ENCODE peak calls at places on chromosome 18, in eight cellular contexts. R, P, D, H, Z, T, F and M are unnamed samples.

GRCh38 chr18:45664824-45665763 is 49.8 kb downstream of the SLC14A2 start:
- DNase-seq in R (peak; percentile 41), P (peak; percentile 53), D (peak; percentile 32), H (peak; percentile 75), Z (peak; percentile 66), T (peak; percentile 73), F (peak; percentile 25), M (peak; percentile 82)

GRCh38 chr18:53380063-53380639 is 844.3 kb downstream of the MBD2 start:
- DNase-seq in R (no peak), P (no peak), D (peak; percentile 59), H (peak; percentile 54), Z (no peak), T (no peak), F (no peak), M (peak; percentile 5)

GRCh38 chr18:23260932-23261590 is 125.8 kb downstream of the CABLES1 start:
- DNase-seq in R (no peak), P (no peak), D (no peak), H (no peak), Z (no peak), T (peak; percentile 51), F (no peak), M (no peak)

GRCh38 chr18:24651472-24651871 is 191.0 kb downstream of the HRH4 start:
- DNase-seq in R (no peak), P (no peak), D (no peak), H (no peak), Z (no peak), T (no peak), F (no peak), M (no peak)

GRCh38 chr18:35610089-35610488 is 28.5 kb downstream of the GALNT1 start:
- DNase-seq in R (no peak), P (no peak), D (no peak), H (no peak), Z (no peak), T (no peak), F (no peak), M (no peak)

GRCh38 chr18:65592419-65592818 is 158.4 kb upstream of the CDH7 start:
- DNase-seq in R (no peak), P (no peak), D (no peak), H (no peak), Z (no peak), T (no peak), F (no peak), M (peak; percentile 8)

GRCh38 chr18:634551-635045 is 22.9 kb upstream of the TYMS start:
- DNase-seq in R (no peak), P (no peak), D (peak; percentile 98), H (no peak), Z (no peak), T (no peak), F (no peak), M (peak; percentile 46)

GRCh38 chr18:47574966-47575365 is 323.5 kb upstream of the SKOR2 start:
- DNase-seq in R (no peak), P (no peak), D (no peak), H (no peak), Z (no peak), T (no peak), F (no peak), M (no peak)

DNA sequence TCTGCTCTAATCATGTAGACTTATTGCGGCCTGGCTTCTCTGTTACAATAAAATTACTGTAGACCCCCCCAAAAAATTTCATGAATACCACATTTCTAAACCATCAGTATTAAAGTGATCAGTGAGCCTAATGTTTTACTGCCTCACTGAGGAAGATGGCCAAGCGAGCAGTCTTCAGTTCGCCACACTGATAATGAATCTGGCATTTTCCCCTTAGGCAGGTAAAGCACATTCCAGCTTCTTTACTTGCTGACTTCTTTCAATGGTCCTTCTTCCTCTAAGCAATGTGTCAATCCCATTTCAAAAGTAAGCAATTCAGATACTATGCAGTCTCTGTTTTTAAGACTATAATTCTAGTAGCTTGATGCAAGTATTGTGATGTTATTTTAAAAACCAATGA is 137.6 kb downstream of the LAMA1 start:
- DNase-seq in R (no peak), P (no peak), D (no peak), H (no peak), Z (no peak), T (no peak), F (no peak), M (no peak)
- H3K36me3 ChIP-seq in R (no peaks in the 10 kb centered on the region), P (no peaks in the 10 kb centered on the region), D (no peaks in the 10 kb centered on the region), H (peaks cover 21% of the 10 kb centered on the region), Z (no peaks in the 10 kb centered on the region), T (no peaks in the 10 kb centered on the region), F (no peaks in the 10 kb centered on the region), M (peaks cover 1% of the 10 kb centered on the region)

DNA sequence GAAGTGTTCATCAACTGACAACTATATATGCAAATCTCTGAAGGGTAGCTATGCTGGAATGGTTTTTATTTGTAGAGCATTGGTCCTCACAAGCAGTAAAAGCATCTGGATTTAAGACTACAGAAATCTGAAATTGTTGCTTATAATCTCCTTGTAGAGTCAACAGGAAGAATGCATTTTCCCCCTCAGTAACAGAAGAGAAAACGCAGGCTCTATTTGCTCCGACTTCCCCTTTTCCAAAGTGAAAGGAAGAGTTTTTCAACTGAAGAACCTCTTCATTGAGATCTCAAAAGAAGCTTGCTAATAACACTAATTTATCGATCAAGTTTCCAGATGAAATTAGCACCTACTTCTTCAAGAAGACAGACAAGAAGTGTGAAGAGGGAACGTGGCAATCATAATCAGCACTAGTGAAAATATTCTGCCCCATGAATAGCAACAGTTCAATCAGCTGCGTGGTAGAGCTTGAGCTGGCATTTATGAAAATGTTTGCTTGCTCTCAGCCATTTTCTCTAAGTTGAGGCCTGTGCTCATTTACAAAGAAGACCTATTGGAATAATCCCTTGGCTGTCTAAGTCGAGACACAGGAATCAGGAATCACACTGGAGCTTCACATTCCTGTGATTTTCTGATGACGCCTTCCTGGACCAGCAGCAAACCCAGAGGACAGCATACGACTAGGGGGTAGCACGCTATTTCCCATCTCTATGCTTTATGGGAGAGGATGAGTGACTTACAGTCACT is 43.7 kb downstream of the TGIF1 start:
- DNase-seq in R (no peak), P (no peak), D (no peak), H (no peak), Z (no peak), T (no peak), F (no peak), M (peak; percentile 41)
- H3K4me3 ChIP-seq in R (no peak overlapping the region), P (no peak overlapping the region), D (peak overlapping the region; percentile 30), H (no peak overlapping the region), Z (no peak overlapping the region), T (no peak overlapping the region), F (no peak overlapping the region), M (no peak overlapping the region)

GRCh38 chr18:76441002-76441667 is 53.9 kb downstream of the ZNF516 start:
- DNase-seq in R (no peak), P (no peak), D (no peak), H (no peak), Z (peak; percentile 6), T (no peak), F (no peak), M (no peak)
- H3K36me3 ChIP-seq in R (no peaks in the 10 kb centered on the region), P (peaks cover 31% of the 10 kb centered on the region), D (peaks cover 25% of the 10 kb centered on the region), H (peaks cover 21% of the 10 kb centered on the region), Z (peaks cover 76% of the 10 kb centered on the region), T (no peaks in the 10 kb centered on the region), F (peaks cover 20% of the 10 kb centered on the region), M (no peaks in the 10 kb centered on the region)

GRCh38 chr18:74289946-74290478 is 1.8 kb downstream of the CYB5A start:
- DNase-seq in R (no peak), P (no peak), D (no peak), H (no peak), Z (no peak), T (no peak), F (no peak), M (no peak)

GRCh38 chr18:74286106-74286856 is 5.5 kb downstream of the CYB5A start:
- DNase-seq in R (no peak), P (no peak), D (no peak), H (no peak), Z (no peak), T (peak; percentile 54), F (no peak), M (no peak)

GRCh38 chr18:74288730-74289129 is 3.0 kb downstream of the CYB5A start:
- DNase-seq in R (no peak), P (peak; percentile 68), D (no peak), H (no peak), Z (no peak), T (no peak), F (no peak), M (no peak)

GRCh38 chr18:74289137-74289536 is 2.6 kb downstream of the CYB5A start:
- DNase-seq in R (no peak), P (no peak), D (no peak), H (peak; percentile 57), Z (no peak), T (peak; percentile 69), F (no peak), M (no peak)

DNA sequence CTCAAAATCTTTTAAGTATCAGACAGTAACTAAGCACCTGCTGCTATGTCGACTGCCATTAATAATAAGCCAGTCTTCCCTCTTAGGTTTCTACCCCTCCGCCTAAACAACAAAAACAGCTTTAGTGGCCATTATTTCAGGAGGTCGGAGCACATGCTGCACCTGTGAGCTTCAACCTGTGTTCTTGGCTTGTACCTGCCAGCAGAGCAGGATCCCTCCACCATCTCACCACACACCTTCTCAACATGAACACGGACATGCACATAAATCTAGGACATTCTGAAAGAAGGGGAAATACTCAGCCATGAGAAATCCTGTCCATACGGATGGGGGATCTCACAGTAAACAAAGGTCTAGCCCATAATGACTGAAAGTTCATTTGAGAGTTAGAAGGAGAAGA is 3.7 kb downstream of the CYB5A start:
- DNase-seq in R (no peak), P (no peak), D (no peak), H (no peak), Z (no peak), T (no peak), F (no peak), M (no peak)
- H3K4me3 ChIP-seq in R (no peak overlapping the region), P (peak overlapping the region; percentile 67), D (no peak overlapping the region), H (no peak overlapping the region), Z (no peak overlapping the region), T (no peak overlapping the region), F (no peak overlapping the region), M (no peak overlapping the region)

GRCh38 chr18:51083398-51083797 is 53.4 kb downstream of the SMAD4 start:
- DNase-seq in R (no peak), P (no peak), D (no peak), H (no peak), Z (no peak), T (peak; percentile 51), F (no peak), M (no peak)
- H3K36me3 ChIP-seq in R (peaks cover 7% of the 10 kb centered on the region), P (peaks cover 57% of the 10 kb centered on the region), D (peaks cover 67% of the 10 kb centered on the region), H (peaks cover 23% of the 10 kb centered on the region), Z (peaks cover 70% of the 10 kb centered on the region), T (peaks cover 31% of the 10 kb centered on the region), F (peaks cover 22% of the 10 kb centered on the region), M (peaks cover 4% of the 10 kb centered on the region)